ENCODE peak calls at places on chromosomes 12 and 14, in five cellular contexts. U, B, F, Z and X are unnamed samples.

GRCh38 chr14:64763089-64763782 is 59.0 kb downstream of the PLEKHG3 start:
- DNase-seq in U (no peak), B (no peak), F (no peak), Z (no peak), X (no peak)

GRCh38 chr14:56585461-56586084 is 6.0 kb downstream of the TMEM260 start:
- DNase-seq in U (no peak), B (no peak), F (no peak), Z (no peak), X (no peak)

GRCh38 chr12:29146201-29146600 is 2.9 kb upstream of the FAR2 start:
- DNase-seq in U (no peak), B (no peak), F (no peak), Z (no peak), X (no peak)

GRCh38 chr12:18250313-18250916 is 10.9 kb upstream of the PIK3C2G start:
- DNase-seq in U (peak; percentile 52), B (peak; percentile 1), F (peak; percentile 93), Z (no peak), X (peak; percentile 83)

GRCh38 chr12:7374423-7375144 is 69.4 kb downstream of the CD163L1 start:
- DNase-seq in U (peak; percentile 51), B (peak; percentile 26), F (peak; percentile 91), Z (no peak), X (peak; percentile 62)

GRCh38 chr14:69822456-69822855 is 25.4 kb upstream of the SLC10A1 start:
- DNase-seq in U (no peak), B (no peak), F (no peak), Z (no peak), X (no peak)

GRCh38 chr12:12338528-12339168 is 11.4 kb downstream of the MANSC1 start:
- DNase-seq in U (peak; percentile 92), B (no peak), F (no peak), Z (no peak), X (no peak)

GRCh38 chr14:91870001-91870400 is 2.7 kb upstream of the TC2N start:
- DNase-seq in U (no peak), B (no peak), F (no peak), Z (peak; percentile 61), X (no peak)

GRCh38 chr14:74826574-74826973 is 49.4 kb downstream of the PROX2 start:
- DNase-seq in U (no peak), B (no peak), F (peak; percentile 16), Z (no peak), X (no peak)

GRCh38 chr12:85835810-85836715 is at the start of gene RASSF9:
- DNase-seq in U (peak; percentile 84), B (no peak), F (peak; percentile 28), Z (no peak), X (no peak)

GRCh38 chr12:97616936-97617335 is 154.3 kb downstream of the RMST start:
- DNase-seq in U (no peak), B (no peak), F (no peak), Z (no peak), X (no peak)

GRCh38 chr14:100570726-100571454 is 16.3 kb downstream of the BEGAIN start:
- DNase-seq in U (no peak), B (no peak), F (no peak), Z (no peak), X (no peak)

GRCh38 chr12:2804390-2805145 is 7.9 kb upstream of the ITFG2 start:
- DNase-seq in U (peak; percentile 35), B (no peak), F (no peak), Z (no peak), X (no peak)

GRCh38 chr14:90577661-90578282 is 180.9 kb downstream of the CALM1 start:
- DNase-seq in U (no peak), B (no peak), F (no peak), Z (no peak), X (no peak)

GRCh38 chr14:52961060-52961639 is 10.3 kb upstream of the FERMT2 start:
- DNase-seq in U (peak; percentile 74), B (peak; percentile 30), F (peak; percentile 86), Z (peak; percentile 47), X (peak; percentile 53)

GRCh38 chr12:91317324-91317723 is 134.7 kb upstream of the DCN start:
- DNase-seq in U (no peak), B (no peak), F (no peak), Z (no peak), X (no peak)

GRCh38 chr12:124863409-124864325 is at the start of gene SCARB1:
- DNase-seq in U (peak; percentile 71), B (peak; percentile 96), F (peak; percentile 86), Z (peak; percentile 66), X (peak; percentile 84)

GRCh38 chr12:124002654-124003053 is 29.6 kb downstream of the ZNF664 start:
- DNase-seq in U (no peak), B (no peak), F (no peak), Z (no peak), X (no peak)

GRCh38 chr12:48811454-48812090 is 6.7 kb upstream of the CACNB3 start:
- DNase-seq in U (no peak), B (no peak), F (no peak), Z (no peak), X (no peak)

GRCh38 chr12:13390381-13390856 is 193.9 kb downstream of the EMP1 start:
- DNase-seq in U (peak; percentile 9), B (no peak), F (no peak), Z (no peak), X (no peak)

GRCh38 chr12:50201987-50202521 is 34.9 kb upstream of the CERS5 start:
- DNase-seq in U (peak; percentile 81), B (no peak), F (peak; percentile 74), Z (no peak), X (no peak)